ENCODE peak calls at places on chromosomes 11 and 22, in nine cellular contexts. J is K562, I is mammary epithelial cell, H is H9, M is GM10248, W is AG10803, K is PC-9, X is cardiac fibroblast, S is A549. G is an unnamed sample.

GRCh38 chr22:39312410-39312809 is 7.0 kb downstream of the RPL3 start:
- DNase-seq in S (no peak), J (no peak), K (no peak), I (no peak), W (no peak), X (no peak), H (peak; percentile 32), M (no peak), G (no peak)

GRCh38 chr22:27124336-27125023 is 467.1 kb downstream of the MIAT start:
- DNase-seq in J (no peak), X (no peak), W (peak; percentile 51), H (no peak), M (no peak), K (no peak), S (no peak), I (no peak), G (no peak)

GRCh38 chr22:21450858-21451331 is 16.3 kb upstream of the TMEM191C start:
- DNase-seq in M (no peak), K (no peak), J (no peak), H (peak; percentile 3), X (no peak), I (no peak), S (no peak), W (no peak), G (peak; percentile 2)

GRCh38 chr11:11045156-11045670 is 187.4 kb upstream of the ZBED5 start:
- DNase-seq in J (no peak), X (no peak), M (no peak), I (no peak), H (no peak), W (no peak), K (no peak), S (no peak), G (no peak)

GRCh38 chr11:100761806-100762205 is 74.7 kb downstream of the ARHGAP42 start:
- DNase-seq in M (no peak), H (no peak), X (no peak), K (no peak), W (peak; percentile 13), S (no peak), I (no peak), J (no peak), G (no peak)

GRCh38 chr22:24335529-24335928 is 64.9 kb downstream of the SPECC1L start:
- DNase-seq in W (no peak), S (no peak), I (no peak), M (no peak), X (no peak), K (no peak), H (no peak), J (no peak), G (no peak)

GRCh38 chr11:65266210-65266609 is 4.4 kb downstream of the POLA2 start:
- DNase-seq in M (no peak), S (no peak), J (peak; percentile 38), H (no peak), W (no peak), K (no peak), X (no peak), I (no peak), G (no peak)

GRCh38 chr11:129373489-129373953 is 2.1 kb upstream of the BARX2 start:
- DNase-seq in H (no peak), X (no peak), S (no peak), K (peak; percentile 17), J (no peak), I (no peak), W (peak; percentile 19), M (no peak), G (no peak)

GRCh38 chr11:2743427-2744110 is 43.8 kb upstream of the KCNQ1OT1 start:
- DNase-seq in M (no peak), S (no peak), J (no peak), X (no peak), K (no peak), H (no peak), W (no peak), I (no peak), G (no peak)

GRCh38 chr11:130442728-130443127 is 5.7 kb upstream of the ADAMTS15 start:
- DNase-seq in J (no peak), M (no peak), I (no peak), W (peak; percentile 72), K (no peak), S (no peak), H (no peak), X (no peak), G (no peak)

GRCh38 chr22:46173152-46173551 is 22.8 kb downstream of the PPARA start:
- DNase-seq in J (no peak), I (no peak), K (no peak), M (no peak), S (no peak), X (no peak), W (no peak), H (no peak), G (no peak)

GRCh38 chr11:2668876-2669275 is 30.9 kb downstream of the KCNQ1OT1 start:
- DNase-seq in S (no peak), W (no peak), I (no peak), H (no peak), J (no peak), M (no peak), X (no peak), K (no peak), G (no peak)

GRCh38 chr11:61280883-61281580 is 14.1 kb downstream of the VWCE start:
- DNase-seq in W (no peak), X (no peak), H (no peak), K (no peak), S (no peak), J (no peak), I (no peak), M (no peak), G (no peak)

GRCh38 chr11:116931206-116931953 is 94.0 kb upstream of the APOA1 start:
- DNase-seq in S (peak; percentile 56), X (peak; percentile 65), I (peak; percentile 80), M (peak; percentile 20), H (no peak), W (peak; percentile 43), J (peak; percentile 26), K (peak; percentile 32), G (no peak)

GRCh38 chr11:43818220-43818619 is 62.4 kb upstream of the ALKBH3 start:
- DNase-seq in S (no peak), I (peak; percentile 82), M (no peak), J (no peak), H (no peak), X (no peak), W (no peak), K (no peak), G (no peak)

GRCh38 chr11:6498121-6498520 is 1.0 kb downstream of the DNHD1 start:
- DNase-seq in H (no peak), M (no peak), J (no peak), I (no peak), W (peak; percentile 52), S (no peak), X (peak; percentile 41), K (no peak), G (no peak)

GRCh38 chr11:975824-976223 is 50.2 kb downstream of the AP2A2 start:
- DNase-seq in X (peak; percentile 59), W (peak; percentile 40), H (peak; percentile 76), I (no peak), M (no peak), J (peak; percentile 33), S (peak; percentile 78), K (no peak), G (peak; percentile 37)

GRCh38 chr22:29030016-29030617 is 31.5 kb downstream of the C22orf31 start:
- DNase-seq in J (no peak), X (peak; percentile 24), I (peak; percentile 94), H (no peak), M (no peak), S (no peak), K (peak; percentile 28), W (peak; percentile 41), G (no peak)

GRCh38 chr11:64086263-64086938 is 50.7 kb downstream of the FLRT1 start:
- DNase-seq in J (no peak), H (no peak), X (peak; percentile 51), M (no peak), W (peak; percentile 46), I (no peak), S (peak; percentile 30), K (peak; percentile 41), G (no peak)

GRCh38 chr11:121580154-121580553 is 127.4 kb upstream of the SORL1-AS1 start:
- DNase-seq in M (no peak), H (no peak), J (no peak), X (no peak), I (no peak), W (no peak), S (no peak), K (no peak), G (no peak)

GRCh38 chr11:96736591-96736990 is 346.8 kb downstream of the JRKL start:
- DNase-seq in W (peak; percentile 29), X (peak; percentile 3), H (no peak), S (no peak), I (no peak), J (no peak), M (no peak), K (no peak), G (no peak)
- TF ChIP-seq CTCF in W (no peak), X (no peak), H (no peak), S (no peak), I (no peak), J (no peak), M (no peak), K (no peak), G (no peak)

GRCh38 chr11:91513734-91514133 is 710.9 kb upstream of the FAT3 start:
- DNase-seq in H (no peak), J (no peak), I (no peak), M (no peak), K (no peak), X (no peak), W (no peak), S (peak; percentile 21), G (no peak)
- TF ChIP-seq CTCF in H (peak; percentile 57), J (no peak), I (peak; percentile 20), M (no peak), K (peak; percentile 51), X (no peak), W (no peak), S (peak; percentile 42), G (no peak)

GRCh38 chr11:8754241-8754640 is 71.6 kb downstream of the RPL27A start:
- DNase-seq in M (no peak), W (peak; percentile 68), X (peak; percentile 56), K (no peak), I (peak; percentile 33), J (no peak), S (no peak), H (no peak), G (no peak)
- TF ChIP-seq CTCF in M (no peak), W (peak; percentile 56), X (peak; percentile 53), K (no peak), I (peak; percentile 36), J (no peak), S (no peak), H (peak; percentile 31), G (peak; percentile 17)

GRCh38 chr11:94740975-94741707 is 27.0 kb upstream of the AMOTL1 start:
- DNase-seq in K (no peak), M (peak; percentile 44), J (peak; percentile 62), S (peak; percentile 83), H (peak; percentile 47), X (peak; percentile 58), W (peak; percentile 67), I (peak; percentile 69), G (peak; percentile 15)
- TF ChIP-seq CTCF in K (peak; percentile 64), M (peak; percentile 16), J (no peak), S (peak; percentile 31), H (peak; percentile 63), X (peak; percentile 75), W (peak; percentile 71), I (peak; percentile 66), G (peak; percentile 46)

DNA sequence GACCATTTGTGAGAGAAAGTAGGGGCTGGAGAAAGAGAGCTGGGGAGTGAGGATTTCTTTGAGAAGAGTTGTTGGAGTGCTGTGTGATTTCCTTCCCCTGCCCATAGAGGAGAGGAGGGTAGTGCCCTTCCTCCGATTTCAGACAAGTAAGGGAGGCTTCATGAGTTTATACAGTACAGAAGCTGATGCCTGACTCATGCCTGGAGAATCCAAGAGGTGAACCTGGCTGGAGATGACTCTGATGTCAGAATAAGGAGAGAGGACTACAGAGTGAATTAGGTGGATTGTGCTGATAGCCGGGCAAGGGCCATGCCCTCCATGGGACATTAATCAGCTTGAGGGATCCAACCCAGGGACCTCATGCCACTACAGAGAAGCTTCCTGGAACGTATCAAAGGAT is 91.6 kb downstream of the FAR1 start:
- DNase-seq in S (no peak), I (peak; percentile 36), W (no peak), X (no peak), K (no peak), H (no peak), J (no peak), M (no peak), G (no peak)
- TF ChIP-seq CTCF in S (no peak), I (no peak), W (no peak), X (no peak), K (no peak), H (no peak), J (no peak), M (no peak), G (no peak)

G was measured in endothelial cell.